ENCODE peak calls at places on chromosomes 4 and X, in five cellular contexts. J is IMR-90, N is omental fat pad, T is heart left ventricle, E is A673. V is an unnamed sample.

GRCh38 chr4:185570727-185571126 is 35.4 kb upstream of the PDLIM3 start:
- DNase-seq in J (no peak), N (no peak), T (no peak), E (no peak), V (no peak)

GRCh38 chr4:80014531-80014930 is 58.5 kb downstream of the ANTXR2 start:
- DNase-seq in J (peak), N (no peak), T (no peak), E (no peak), V (no peak)

GRCh38 chr4:117093581-117093980 is 8.2 kb upstream of the TRAM1L1 start:
- DNase-seq in J (peak), N (no peak), T (no peak), E (no peak), V (no peak)

GRCh38 chrX:97310373-97310772 is 426.7 kb downstream of the RPA4 start:
- DNase-seq in J (peak), N (no peak), T (no peak), E (peak), V (peak)

GRCh38 chr4:185237185-185237584 is 27.8 kb downstream of the SNX25 start:
- DNase-seq in J (no peak), N (no peak), T (no peak), E (no peak), V (no peak)

GRCh38 chr4:37890501-37891220 is at the start of gene TBC1D1:
- DNase-seq in J (no peak), N (no peak), T (peak), E (peak), V (no peak)

GRCh38 chr4:74934016-74934821 is 1.3 kb downstream of the PARM1 start:
- DNase-seq in J (peak), N (no peak), T (peak), E (peak), V (peak)

GRCh38 chr4:190016369-190017289 is 10.4 kb downstream of the FRG2 start:
- DNase-seq in J (no peak), N (no peak), T (no peak), E (peak), V (no peak)

GRCh38 chr4:71198958-71199357 is 139.9 kb upstream of the SLC4A4 start:
- DNase-seq in J (no peak), N (no peak), T (no peak), E (no peak), V (no peak)

GRCh38 chr4:148329751-148330150 is 112.5 kb downstream of the NR3C2 start:
- DNase-seq in J (no peak), N (no peak), T (no peak), E (no peak), V (no peak)

GRCh38 chr4:48651869-48652447 is 128.1 kb downstream of the FRYL start:
- DNase-seq in J (peak), N (no peak), T (no peak), E (peak), V (no peak)

GRCh38 chr4:121676388-121677075 is 20.2 kb downstream of the ANXA5 start:
- DNase-seq in J (no peak), N (no peak), T (no peak), E (no peak), V (no peak)

GRCh38 chr4:121677524-121677923 is 19.3 kb downstream of the ANXA5 start:
- DNase-seq in J (no peak), N (no peak), T (no peak), E (no peak), V (no peak)

GRCh38 chr4:121674191-121674590 is 22.6 kb downstream of the ANXA5 start:
- DNase-seq in J (no peak), N (no peak), T (no peak), E (no peak), V (no peak)

GRCh38 chr4:121674696-121675095 is 22.1 kb downstream of the ANXA5 start:
- DNase-seq in J (no peak), N (no peak), T (no peak), E (no peak), V (no peak)

DNA sequence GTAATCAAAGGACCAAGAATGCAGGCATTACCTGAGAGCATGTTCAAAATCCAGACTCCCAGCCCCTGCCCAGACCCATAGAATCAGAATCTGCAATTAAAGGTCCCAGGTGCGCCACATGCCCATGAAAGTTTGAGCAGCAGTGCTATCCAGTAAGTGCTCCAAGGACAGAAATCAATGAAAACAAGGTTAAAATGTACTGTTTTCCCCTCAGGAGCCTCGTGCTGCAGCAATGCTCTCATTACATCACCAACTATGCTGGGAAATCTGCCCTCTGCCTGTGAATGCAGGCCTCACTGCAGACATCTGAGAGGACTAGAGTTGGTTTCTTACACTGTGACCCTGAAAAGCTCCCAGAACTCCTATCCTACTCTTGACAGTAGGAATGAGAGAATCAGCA is 21.1 kb downstream of the ANXA5 start:
- DNase-seq in J (peak), N (no peak), T (no peak), E (no peak), V (no peak)
- TF ChIP-seq CTCF in J (peak), N (no peak), T (peak), E (peak), V (no peak)

GRCh38 chr4:78923459-78924312 is 15.6 kb downstream of the PAQR3 start:
- DNase-seq in J (no peak), N (no peak), T (no peak), E (no peak), V (no peak)
- TF ChIP-seq CTCF in J (no peak), N (no peak), T (no peak), E (peak), V (no peak)

GRCh38 chr4:152348670-152349069 is 187.2 kb downstream of the FBXW7 start:
- DNase-seq in J (no peak), N (no peak), T (no peak), E (peak), V (no peak)

GRCh38 chr4:152352215-152352614 is 183.7 kb downstream of the FBXW7 start:
- DNase-seq in J (no peak), N (no peak), T (no peak), E (no peak), V (no peak)

GRCh38 chr4:152346979-152347378 is 188.9 kb downstream of the FBXW7 start:
- DNase-seq in J (no peak), N (no peak), T (no peak), E (no peak), V (no peak)

GRCh38 chr4:152352645-152353116 is 183.2 kb downstream of the FBXW7 start:
- DNase-seq in J (peak), N (peak), T (peak), E (peak), V (peak)

GRCh38 chr4:152351080-152351479 is 184.8 kb downstream of the FBXW7 start:
- DNase-seq in J (no peak), N (no peak), T (no peak), E (no peak), V (no peak)
- TF ChIP-seq CTCF in J (no peak), N (no peak), T (no peak), E (no peak), V (no peak)

GRCh38 chrX:47313056-47313455 is 57.3 kb upstream of the ZNF157 start:
- DNase-seq in J (no peak), N (no peak), T (no peak), E (no peak), V (no peak)

GRCh38 chrX:47316276-47317025 is 53.9 kb upstream of the ZNF157 start:
- DNase-seq in J (no peak), N (no peak), T (no peak), E (peak), V (no peak)

DNA sequence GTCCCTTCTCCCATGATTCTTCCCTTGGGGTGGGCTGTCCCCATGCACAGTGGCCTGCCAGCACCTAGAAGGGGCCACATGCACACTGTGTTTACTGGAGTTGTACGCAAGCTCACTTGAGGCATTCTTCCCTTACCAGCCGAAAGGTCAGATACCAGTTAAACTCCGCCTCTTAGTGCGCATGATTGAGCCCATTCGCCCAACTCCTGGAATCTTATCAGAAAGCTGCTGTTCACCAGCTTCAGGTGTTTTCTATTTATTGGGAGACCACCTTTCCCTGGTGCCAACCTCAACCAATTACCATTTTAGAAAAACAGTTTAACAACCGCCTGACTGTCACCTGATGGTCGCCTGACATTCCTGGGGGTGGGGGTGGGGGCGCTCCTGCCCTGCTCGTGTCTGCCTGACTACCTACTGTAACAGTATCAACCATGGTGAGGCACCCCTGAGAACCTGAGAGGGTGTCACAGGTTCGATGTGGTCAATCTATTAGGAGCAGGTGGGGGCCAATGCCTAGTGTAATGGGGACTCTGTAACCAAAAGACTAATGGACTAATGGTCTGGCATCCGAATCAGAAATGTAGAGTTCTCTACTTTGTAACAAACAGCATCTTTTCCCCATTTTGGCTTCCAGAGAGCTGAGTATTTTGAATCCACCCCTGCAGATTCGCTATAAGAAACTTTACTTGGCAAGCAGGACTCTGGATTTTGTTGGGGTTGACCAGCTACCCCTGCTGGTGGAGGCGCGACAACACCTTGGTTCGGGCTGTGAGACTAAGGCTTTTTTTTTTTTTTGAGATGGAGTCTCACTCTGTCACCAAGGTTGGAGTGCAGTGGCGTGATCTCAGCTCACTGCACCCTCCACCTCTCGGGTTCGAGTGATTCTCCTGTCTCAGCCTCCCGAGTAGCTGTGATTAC is 58.3 kb upstream of the ZNF157 start:
- DNase-seq in J (peak), N (no peak), T (peak), E (peak), V (no peak)
- TF ChIP-seq CTCF in J (peak), N (no peak), T (peak), E (peak), V (peak)

DNA sequence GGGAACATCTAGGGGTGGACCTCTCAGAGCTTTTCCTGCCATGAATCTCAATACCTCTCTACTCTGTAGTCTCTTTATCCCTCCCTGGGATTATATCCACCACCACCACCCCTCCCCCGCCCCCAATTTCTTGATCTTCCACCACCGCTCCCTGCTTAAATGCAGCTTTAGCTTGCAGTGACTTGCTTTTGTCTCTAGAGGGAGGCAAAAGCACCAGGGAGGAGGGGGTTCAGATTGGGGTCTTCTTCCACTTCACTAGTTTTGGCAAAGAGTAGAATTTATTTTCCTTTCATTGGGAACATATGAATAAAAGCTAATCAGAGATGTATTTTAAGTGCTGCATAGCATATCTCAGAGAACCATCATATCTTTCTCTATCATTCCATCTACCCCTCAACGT is 5.5 kb downstream of the ARHGAP36 start:
- DNase-seq in J (no peak), N (no peak), T (no peak), E (no peak), V (no peak)
- TF ChIP-seq CTCF in J (no peak), N (no peak), T (no peak), E (peak), V (no peak)

GRCh38 chrX:138711399-138712347 is at the start of gene FGF13:
- DNase-seq in J (no peak), N (no peak), T (peak), E (peak), V (peak)
- TF ChIP-seq CTCF in J (no peak), N (no peak), T (no peak), E (peak), V (no peak)

DNA sequence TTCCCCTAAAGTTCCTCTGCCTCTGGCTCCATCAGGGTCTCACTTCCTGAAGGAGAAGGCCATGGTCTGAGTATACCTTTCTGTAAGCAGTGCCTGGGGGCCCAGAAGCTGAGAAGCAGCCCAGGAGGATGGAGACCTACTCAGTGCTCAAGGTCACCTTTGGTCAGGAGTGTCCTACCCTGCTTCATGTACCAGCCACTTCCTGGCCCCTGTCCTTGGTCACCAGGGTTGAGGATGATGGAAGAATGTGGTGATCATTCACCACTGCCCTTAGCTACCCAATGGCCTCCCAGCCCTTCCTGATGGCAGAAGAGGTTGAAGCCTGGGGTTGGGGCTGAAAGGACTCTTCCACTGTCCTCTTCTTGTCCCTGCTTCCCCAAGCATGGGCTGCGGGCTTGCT is 9.0 kb upstream of the MFAP3L start:
- DNase-seq in J (no peak), N (no peak), T (no peak), E (no peak), V (no peak)
- TF ChIP-seq CTCF in J (no peak), N (no peak), T (no peak), E (no peak), V (no peak)

GRCh38 chr4:25233737-25234389 is at the start of gene PI4K2B:
- DNase-seq in J (peak), N (peak), T (peak), E (peak), V (peak)
- TF ChIP-seq CTCF in J (no peak), N (no peak), T (no peak), E (no peak), V (no peak)

GRCh38 chr4:43132010-43132582 is 239.6 kb downstream of the GRXCR1 start:
- DNase-seq in J (peak), N (peak), T (no peak), E (peak), V (peak)
- TF ChIP-seq CTCF in J (peak), N (no peak), T (peak), E (peak), V (peak)

GRCh38 chr4:82437285-82438005 is 7.1 kb downstream of the ENOPH1 start:
- DNase-seq in J (peak), N (no peak), T (no peak), E (no peak), V (no peak)
- TF ChIP-seq CTCF in J (no peak), N (no peak), T (no peak), E (no peak), V (no peak)